ENCODE peak calls at places on chromosomes 13 and 19, in four cellular contexts. One of them, this sample, is unnamed.

GRCh38 chr19:45676851-45677263 is 8.8 kb downstream of the GIPR start:
- DNase-seq in IMR-90: no peak
- DNase-seq in erythroblast: no peak
- DNase-seq in pancreas: no peak
- DNase-seq in this sample: no peak

GRCh38 chr13:82356667-82357066 is 1525.6 kb downstream of the SLITRK1 start:
- DNase-seq in IMR-90: no peak
- DNase-seq in erythroblast: no peak
- DNase-seq in pancreas: no peak
- DNase-seq in this sample: no peak

GRCh38 chr13:23777571-23777870 is 111.7 kb downstream of the MIPEP start:
- DNase-seq in IMR-90: no peak
- DNase-seq in erythroblast: no peak
- DNase-seq in pancreas: no peak
- DNase-seq in this sample: no peak

GRCh38 chr19:19539738-19540703 is 2.0 kb downstream of the CILP2 start:
- DNase-seq in IMR-90: peak
- DNase-seq in erythroblast: peak
- DNase-seq in pancreas: no peak
- DNase-seq in this sample: no peak

GRCh38 chr19:6947745-6948144 is 60.4 kb downstream of the ADGRE1 start:
- DNase-seq in IMR-90: no peak
- DNase-seq in erythroblast: no peak
- DNase-seq in pancreas: no peak
- DNase-seq in this sample: no peak

GRCh38 chr13:99386911-99387788 is 80.0 kb upstream of the GPR183 start:
- DNase-seq in IMR-90: no peak
- DNase-seq in erythroblast: peak
- DNase-seq in pancreas: no peak
- DNase-seq in this sample: no peak

GRCh38 chr13:56561327-56561726 is 579.4 kb upstream of the PRR20A start:
- DNase-seq in IMR-90: no peak
- DNase-seq in erythroblast: no peak
- DNase-seq in pancreas: no peak
- DNase-seq in this sample: no peak

GRCh38 chr19:896434-896833 is 3.1 kb downstream of the RNU6-9 start:
- DNase-seq in IMR-90: no peak
- DNase-seq in erythroblast: no peak
- DNase-seq in pancreas: no peak
- DNase-seq in this sample: no peak

GRCh38 chr19:39481229-39481545 is 549 bp downstream of the TIMM50 start:
- DNase-seq in IMR-90: no peak
- DNase-seq in erythroblast: no peak
- DNase-seq in pancreas: no peak
- DNase-seq in this sample: no peak

GRCh38 chr19:5593963-5594255 is 26.2 kb upstream of the TINCR start:
- DNase-seq in IMR-90: no peak
- DNase-seq in erythroblast: no peak
- DNase-seq in pancreas: peak
- DNase-seq in this sample: no peak

GRCh38 chr19:39110263-39110967 is 15.2 kb upstream of the PAK4 start:
- DNase-seq in IMR-90: no peak
- DNase-seq in erythroblast: peak
- DNase-seq in pancreas: peak
- DNase-seq in this sample: no peak

GRCh38 chr19:10120538-10121198 is 969 bp upstream of the EIF3G start:
- DNase-seq in IMR-90: peak
- DNase-seq in erythroblast: no peak
- DNase-seq in pancreas: no peak
- DNase-seq in this sample: no peak

GRCh38 chr19:11196406-11197287 is 698 bp downstream of the KANK2 start:
- DNase-seq in IMR-90: peak
- DNase-seq in erythroblast: peak
- DNase-seq in pancreas: peak
- DNase-seq in this sample: no peak

GRCh38 chr13:39616087-39616694 is 13.2 kb upstream of the LHFPL6 start:
- DNase-seq in IMR-90: peak
- DNase-seq in erythroblast: peak
- DNase-seq in pancreas: no peak
- DNase-seq in this sample: peak

GRCh38 chr19:47541507-47541906 is 26.6 kb upstream of the NAPA start:
- DNase-seq in IMR-90: no peak
- DNase-seq in erythroblast: no peak
- DNase-seq in pancreas: no peak
- DNase-seq in this sample: no peak